ENCODE peak calls at places on chromosomes 2 and 18, in nine cellular contexts. O is RWPE1; M is stimulated activated effector memory CD8-positive, alpha-beta T cell treated with anti-CD3 and anti-CD28 coated beads, Interleukin-12 subunit alpha, Interleukin-12 subunit beta, amount 100 ng/mL, for 72 hours; L is T-helper 1 cell; Y is stimulated activated CD8-positive, alpha-beta memory T cell treated with anti-CD3 and anti-CD28 coated beads, Interleukin-4, amount 100 ng/mL, for 24 hours; J is SK-N-DZ; K is activated CD8-positive, alpha-beta memory T cell treated with anti-CD3 and anti-CD28 coated beads for 48 hours; R is adrenal gland; Q is RPMI7951. D is an unnamed sample.

GRCh38 chr2:143960177-143960576 is 559.7 kb downstream of the ZEB2 start:
- DNase-seq in J (no peak), R (no peak), M (no peak), Y (no peak), O (no peak), Q (no peak), L (no peak), K (no peak), D (no peak)

GRCh38 chr2:60567919-60568874 is 14.7 kb upstream of the BCL11A start:
- DNase-seq in R (no peak), L (no peak), K (no peak), Y (no peak), M (no peak), O (no peak), J (peak; percentile 57), Q (no peak), D (no peak)

GRCh38 chr2:231648579-231649174 is 56.0 kb downstream of the TEX44 start:
- DNase-seq in Y (peak; percentile 43), K (no peak), O (peak; percentile 55), M (peak; percentile 70), Q (peak; percentile 66), L (no peak), J (peak; percentile 34), R (peak; percentile 69), D (peak; percentile 36)

GRCh38 chr2:26738481-26738880 is 25.6 kb upstream of the SLC35F6 start:
- DNase-seq in O (no peak), Y (no peak), J (no peak), Q (no peak), R (no peak), K (no peak), M (no peak), L (no peak), D (no peak)

GRCh38 chr2:237790353-237790752 is 8.2 kb upstream of the RBM44 start:
- DNase-seq in J (no peak), R (no peak), O (peak; percentile 20), K (no peak), Y (no peak), M (no peak), L (no peak), Q (peak; percentile 23), D (peak; percentile 27)

GRCh38 chr18:6781179-6781714 is 51.7 kb downstream of the ARHGAP28 start:
- DNase-seq in Q (no peak), O (no peak), Y (no peak), M (no peak), J (peak; percentile 35), K (no peak), R (peak; percentile 28), L (no peak), D (no peak)

GRCh38 chr2:239927424-239927981 is 97.6 kb downstream of the NDUFA10 start:
- DNase-seq in Y (peak; percentile 60), K (no peak), O (peak; percentile 92), J (no peak), M (peak; percentile 80), R (peak; percentile 79), Q (peak; percentile 90), L (peak; percentile 40), D (peak; percentile 92)

GRCh38 chr18:78915446-78916008 is 64.1 kb upstream of the SALL3 start:
- DNase-seq in L (no peak), Y (no peak), K (no peak), J (no peak), R (no peak), O (no peak), Q (no peak), M (no peak), D (no peak)

GRCh38 chr2:57076856-57077255 is 893.1 kb downstream of the CCDC85A start:
- DNase-seq in O (no peak), M (no peak), R (no peak), J (no peak), L (no peak), Y (no peak), K (no peak), Q (no peak), D (peak; percentile 1)

GRCh38 chr2:170739048-170739447 is 23.9 kb downstream of the SP5 start:
- DNase-seq in R (no peak), L (no peak), Y (no peak), K (no peak), O (peak; percentile 85), Q (peak; percentile 62), J (no peak), M (no peak), D (peak; percentile 93)

GRCh38 chr2:134167015-134167414 is 86.9 kb upstream of the MGAT5 start:
- DNase-seq in L (no peak), R (no peak), O (peak; percentile 49), Q (peak; percentile 13), K (no peak), Y (no peak), J (no peak), M (no peak), D (peak; percentile 49)

GRCh38 chr2:12587729-12588522 is 128.8 kb upstream of the TRIB2 start:
- DNase-seq in M (no peak), O (peak; percentile 79), R (peak; percentile 77), L (no peak), J (no peak), Y (no peak), Q (peak; percentile 89), K (no peak), D (peak; percentile 94)

GRCh38 chr18:76524900-76525698 is 30.1 kb upstream of the ZNF516 start:
- DNase-seq in O (peak; percentile 50), L (no peak), Q (peak; percentile 63), J (peak; percentile 44), R (no peak), M (no peak), K (no peak), Y (no peak), D (peak; percentile 59)

GRCh38 chr2:239296020-239296932 is 104.5 kb downstream of the HDAC4 start:
- DNase-seq in Y (no peak), L (no peak), K (no peak), M (no peak), J (no peak), Q (no peak), O (no peak), R (no peak), D (no peak)

D was measured in fibroblast of lung.